ENCODE peak calls at places on chromosomes 7 and 10, in six cellular contexts. E is foreskin fibroblast, J is retinal pigment epithelial cell, A is endothelial cell, L is CD14-positive monocyte, U is WERI-Rb-1. N is an unnamed sample.

GRCh38 chr7:12685550-12685949 is 1.9 kb upstream of the ARL4A start:
- DNase-seq in E (peak), J (peak), A (peak), L (peak), U (peak), N (no peak)

GRCh38 chr7:29255199-29255838 is 60.7 kb downstream of the CHN2 start:
- DNase-seq in E (no peak), J (no peak), A (no peak), L (no peak), U (no peak), N (no peak)

GRCh38 chr10:133130602-133131001 is 29.4 kb upstream of the KNDC1 start:
- DNase-seq in E (no peak), J (no peak), A (no peak), L (no peak), U (no peak), N (no peak)

GRCh38 chr10:88582806-88583583 is at the start of gene RNLS:
- DNase-seq in E (peak), J (no peak), A (peak), L (peak), U (no peak), N (peak)

GRCh38 chr7:44062903-44063295 is 2.5 kb downstream of the PGAM2 start:
- DNase-seq in E (no peak), J (no peak), A (no peak), L (no peak), U (no peak), N (no peak)

GRCh38 chr10:61943699-61944444 is 42.4 kb downstream of the ARID5B start:
- DNase-seq in E (peak), J (peak), A (no peak), L (no peak), U (no peak), N (no peak)

GRCh38 chr10:113641702-113642101 is 22.1 kb downstream of the NRAP start:
- DNase-seq in E (no peak), J (no peak), A (no peak), L (no peak), U (no peak), N (no peak)

GRCh38 chr7:97845622-97846203 is 26.5 kb downstream of the ASNS start:
- DNase-seq in E (peak), J (peak), A (peak), L (no peak), U (no peak), N (no peak)

GRCh38 chr10:34889004-34889869 is 74.1 kb upstream of the PARD3 start:
- DNase-seq in E (peak), J (peak), A (no peak), L (no peak), U (no peak), N (no peak)

GRCh38 chr10:97234403-97234802 is 48.6 kb upstream of the SLIT1 start:
- DNase-seq in E (peak), J (peak), A (peak), L (no peak), U (no peak), N (no peak)

GRCh38 chr7:154568346-154568745 is 434.6 kb downstream of the PAXIP1 start:
- DNase-seq in E (no peak), J (no peak), A (no peak), L (no peak), U (no peak), N (no peak)

GRCh38 chr7:92634924-92635519 is 44.8 kb upstream of the FAM133B start:
- DNase-seq in E (peak), J (peak), A (no peak), L (no peak), U (peak), N (no peak)

GRCh38 chr10:86155034-86155656 is 211.4 kb downstream of the GRID1 start:
- DNase-seq in E (no peak), J (no peak), A (no peak), L (no peak), U (no peak), N (no peak)

GRCh38 chr7:44534501-44534900 is 6.6 kb downstream of the NPC1L1 start:
- DNase-seq in E (peak), J (no peak), A (peak), L (peak), U (peak), N (peak)

GRCh38 chr10:26439436-26440090 is 1.4 kb downstream of the APBB1IP start:
- DNase-seq in E (no peak), J (no peak), A (no peak), L (no peak), U (no peak), N (no peak)

GRCh38 chr7:134364619-134365037 is 47.9 kb upstream of the SLC35B4 start:
- DNase-seq in E (peak), J (no peak), A (no peak), L (no peak), U (no peak), N (no peak)

GRCh38 chr7:130903358-130903974 is 169.5 kb upstream of the KLF14 start:
- DNase-seq in E (peak), J (peak), A (no peak), L (peak), U (no peak), N (no peak)

GRCh38 chr7:18895456-18895855 is 222.0 kb downstream of the TWIST1 start:
- DNase-seq in E (peak), J (peak), A (no peak), L (no peak), U (no peak), N (no peak)

GRCh38 chr10:23172846-23173548 is 19.1 kb upstream of the PTF1A start:
- DNase-seq in E (no peak), J (no peak), A (peak), L (no peak), U (peak), N (no peak)

GRCh38 chr10:43219848-43220247 is 47.0 kb downstream of the RASGEF1A start:
- DNase-seq in E (no peak), J (no peak), A (no peak), L (peak), U (no peak), N (no peak)

GRCh38 chr10:43223056-43223455 is 43.8 kb downstream of the RASGEF1A start:
- DNase-seq in E (no peak), J (no peak), A (no peak), L (no peak), U (no peak), N (no peak)

GRCh38 chr10:43222296-43222695 is 44.6 kb downstream of the RASGEF1A start:
- DNase-seq in E (no peak), J (no peak), A (no peak), L (peak), U (no peak), N (no peak)

GRCh38 chr10:43220971-43221418 is 45.9 kb downstream of the RASGEF1A start:
- DNase-seq in E (no peak), J (no peak), A (no peak), L (peak), U (peak), N (no peak)

GRCh38 chr10:43221419-43222293 is 45.2 kb downstream of the RASGEF1A start:
- DNase-seq in E (no peak), J (no peak), A (peak), L (peak), U (peak), N (no peak)
- TF ChIP-seq CTCF in E (no peak), J (peak), A (no peak), L (no peak), U (peak), N (no peak)

DNA sequence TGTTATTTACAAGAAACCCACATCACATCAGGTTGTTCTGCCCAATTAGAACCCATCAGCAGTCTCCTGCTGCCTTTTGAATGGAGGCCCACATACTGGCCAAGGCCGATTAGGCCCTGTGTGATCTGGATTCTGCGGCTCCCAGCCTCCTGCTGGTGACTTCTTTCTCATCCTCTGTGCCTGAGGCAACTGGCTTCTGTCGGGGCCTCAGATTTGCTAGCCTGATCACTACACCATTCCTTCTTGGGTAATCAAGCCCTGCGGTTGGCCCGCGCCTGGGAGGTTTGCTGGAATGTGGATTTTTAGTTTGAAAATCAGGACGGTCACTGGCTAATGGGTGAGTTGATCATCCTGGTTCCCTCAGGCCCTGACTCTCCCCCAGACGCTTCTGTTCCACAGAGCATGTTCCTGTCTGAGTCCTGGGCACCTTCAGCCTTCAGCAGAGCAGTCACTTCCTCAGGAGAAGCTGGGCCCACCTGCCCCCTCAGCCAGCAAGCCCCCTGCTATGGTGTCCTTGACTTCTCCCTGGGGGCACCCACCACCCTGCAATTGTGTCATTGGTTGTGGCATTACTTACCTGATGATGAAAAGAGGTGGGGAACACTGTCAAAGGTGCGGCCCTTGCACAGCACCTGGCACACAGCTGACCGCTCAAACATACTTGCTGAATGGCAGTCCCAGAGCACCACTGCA is 207.6 kb downstream of the PHTF2 start:
- DNase-seq in E (no peak), J (no peak), A (no peak), L (no peak), U (no peak), N (no peak)
- TF ChIP-seq CTCF in E (no peak), J (no peak), A (no peak), L (no peak), U (no peak), N (no peak)

DNA sequence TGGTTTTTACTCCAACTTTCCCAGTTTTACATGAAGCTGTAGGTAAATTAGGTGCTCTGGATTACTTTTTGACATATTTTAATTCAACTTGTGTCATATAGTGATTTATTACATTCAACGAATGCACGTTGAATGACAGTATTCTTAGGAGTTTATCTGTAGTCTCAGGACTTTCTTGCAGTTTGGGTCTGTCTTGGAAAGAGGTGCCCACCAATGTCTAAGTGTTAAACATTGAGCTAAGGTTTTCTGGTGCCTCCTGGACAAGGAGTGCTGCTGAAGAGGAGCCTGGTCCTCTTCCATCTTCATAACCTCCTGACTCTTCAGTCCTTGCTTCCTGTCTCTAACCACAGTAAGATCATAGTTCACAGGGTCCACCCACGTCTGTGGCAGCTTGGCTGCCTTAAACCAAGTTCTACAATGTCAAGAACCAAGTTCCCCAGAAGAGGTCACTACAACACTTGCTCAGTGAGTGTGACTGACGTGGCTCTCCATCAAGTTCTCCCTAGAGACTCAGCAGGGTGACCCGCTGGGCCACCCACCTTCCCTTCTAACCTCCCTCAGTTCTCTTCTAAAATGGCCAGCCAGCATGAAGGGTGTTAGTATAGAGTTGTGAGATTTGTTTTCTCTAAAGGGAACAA is 6.1 kb downstream of the NPY start:
- DNase-seq in E (peak), J (peak), A (peak), L (no peak), U (peak), N (no peak)
- TF ChIP-seq CTCF in E (no peak), J (peak), A (no peak), L (no peak), U (peak), N (no peak)

GRCh38 chr10:71431945-71432905 is 35.5 kb downstream of the CDH23 start:
- DNase-seq in E (no peak), J (no peak), A (no peak), L (no peak), U (no peak), N (no peak)
- TF ChIP-seq CTCF in E (no peak), J (no peak), A (no peak), L (no peak), U (peak), N (no peak)

DNA sequence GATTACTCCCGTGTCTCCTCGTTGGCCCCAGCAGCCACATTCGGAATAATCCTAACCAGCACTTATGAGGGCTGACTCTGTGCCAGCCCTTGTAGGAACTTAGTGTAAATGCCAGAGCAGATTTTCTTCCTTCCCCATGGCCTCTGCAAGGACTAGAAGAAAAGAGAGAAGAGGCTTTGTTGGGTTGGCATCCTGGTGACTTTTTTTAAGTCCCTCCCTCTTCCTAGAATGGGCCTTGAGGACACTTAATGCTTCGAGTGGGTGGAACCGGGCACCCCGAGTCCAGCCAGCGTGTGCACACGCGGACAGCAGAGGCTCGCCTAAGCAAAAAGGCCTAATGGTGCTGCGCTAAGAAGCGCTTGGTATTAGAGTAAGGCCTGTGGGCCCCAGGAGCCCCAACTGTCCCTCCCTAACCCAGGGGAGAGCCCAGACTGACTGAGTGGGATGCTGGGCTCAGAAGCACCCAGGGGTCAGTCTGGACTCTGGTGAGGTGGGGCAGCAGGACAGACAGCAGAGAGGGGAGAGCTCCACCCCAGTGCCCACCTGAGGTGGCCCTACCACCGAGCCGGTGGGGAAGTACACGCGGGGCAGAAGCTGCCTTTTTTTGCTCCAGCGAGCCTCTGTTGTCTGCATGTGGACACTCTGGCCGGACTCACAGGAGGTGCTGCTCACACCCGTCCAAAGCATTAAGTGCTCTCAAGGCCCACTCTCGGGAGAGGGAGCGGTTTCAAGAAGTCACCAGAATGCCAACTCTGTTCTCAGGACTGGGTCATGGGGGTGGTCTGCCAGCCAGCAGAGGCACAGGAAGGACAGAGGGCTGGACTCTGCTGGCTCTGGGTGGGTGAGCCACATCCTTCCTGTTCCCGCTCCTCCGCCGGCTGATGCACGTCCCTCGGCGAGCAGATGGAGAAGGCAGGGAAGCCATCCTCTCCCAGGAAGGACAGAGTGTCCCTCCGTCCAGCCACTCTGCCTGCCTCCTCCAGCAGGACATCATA is 12.5 kb downstream of the ITPRIP start:
- DNase-seq in E (no peak), J (peak), A (no peak), L (no peak), U (no peak), N (no peak)
- TF ChIP-seq CTCF in E (no peak), J (no peak), A (no peak), L (no peak), U (no peak), N (no peak)

DNA sequence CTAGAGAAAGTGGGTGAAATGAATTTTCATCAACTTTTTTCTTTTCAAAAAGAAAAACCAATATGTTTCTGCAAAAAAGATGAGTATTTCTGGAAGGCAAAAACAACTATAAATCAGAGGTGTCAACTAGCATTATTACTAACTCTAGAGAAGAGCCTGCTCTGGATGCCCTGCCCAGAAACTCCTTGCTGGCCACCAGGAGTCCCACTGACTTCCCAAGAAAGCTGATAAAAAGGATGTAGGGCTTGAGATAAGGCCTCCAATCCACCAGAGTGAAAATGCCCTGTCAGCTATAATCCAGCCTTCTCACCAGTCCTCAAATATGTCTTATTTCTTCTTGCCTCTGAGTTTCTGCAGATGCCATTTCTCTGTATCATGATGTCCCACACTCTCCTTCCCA is 16.7 kb upstream of the FZD1 start:
- DNase-seq in E (peak), J (no peak), A (no peak), L (no peak), U (no peak), N (no peak)
- TF ChIP-seq CTCF in E (no peak), J (no peak), A (no peak), L (no peak), U (no peak), N (no peak)